ENCODE peak calls at places on chromosome 3, in ten cellular contexts. One of them, this sample, is unnamed.

GRCh38 chr3:72461787-72462186 is 386.5 kb downstream of the SHQ1 start:
- DNase-seq in cortex of kidney: no peak
- DNase-seq in NCI-H2081 treated with DMSO at 0.1 percent for 48 hours: no peak
- DNase-seq in H7: no peak
- DNase-seq in neural crest cell: peak
- DNase-seq in neural progenitor cell: no peak
- DNase-seq in T-helper 1 cell: no peak
- DNase-seq in G401: no peak
- DNase-seq in activated naive CD8-positive, alpha-beta T cell treated with anti-CD3 and anti-CD28 coated beads for 36 hours: no peak
- DNase-seq in breast epithelium: no peak
- DNase-seq in this sample: no peak

GRCh38 chr3:55166577-55167555 is 239.0 kb upstream of the LRTM1 start:
- DNase-seq in neural progenitor cell: no peak
- DNase-seq in breast epithelium: no peak
- DNase-seq in T-helper 1 cell: no peak
- DNase-seq in G401: no peak
- DNase-seq in H7: no peak
- DNase-seq in NCI-H2081 treated with DMSO at 0.1 percent for 48 hours: no peak
- DNase-seq in cortex of kidney: no peak
- DNase-seq in activated naive CD8-positive, alpha-beta T cell treated with anti-CD3 and anti-CD28 coated beads for 36 hours: no peak
- DNase-seq in neural crest cell: no peak
- DNase-seq in this sample: no peak

GRCh38 chr3:9399746-9400145 is 2.3 kb downstream of the SETD5 start:
- DNase-seq in neural progenitor cell: peak
- DNase-seq in cortex of kidney: no peak
- DNase-seq in H7: peak
- DNase-seq in activated naive CD8-positive, alpha-beta T cell treated with anti-CD3 and anti-CD28 coated beads for 36 hours: no peak
- DNase-seq in breast epithelium: peak
- DNase-seq in neural crest cell: peak
- DNase-seq in NCI-H2081 treated with DMSO at 0.1 percent for 48 hours: no peak
- DNase-seq in G401: peak
- DNase-seq in T-helper 1 cell: no peak
- DNase-seq in this sample: peak

GRCh38 chr3:186596568-186597287 is 16.1 kb upstream of the AHSG start:
- DNase-seq in activated naive CD8-positive, alpha-beta T cell treated with anti-CD3 and anti-CD28 coated beads for 36 hours: no peak
- DNase-seq in H7: no peak
- DNase-seq in T-helper 1 cell: no peak
- DNase-seq in neural crest cell: no peak
- DNase-seq in cortex of kidney: no peak
- DNase-seq in neural progenitor cell: peak
- DNase-seq in NCI-H2081 treated with DMSO at 0.1 percent for 48 hours: no peak
- DNase-seq in G401: no peak
- DNase-seq in breast epithelium: peak
- DNase-seq in this sample: no peak

GRCh38 chr3:39255503-39256325 is 24.1 kb downstream of the CX3CR1 start:
- DNase-seq in H7: no peak
- DNase-seq in NCI-H2081 treated with DMSO at 0.1 percent for 48 hours: no peak
- DNase-seq in neural progenitor cell: no peak
- DNase-seq in T-helper 1 cell: no peak
- DNase-seq in activated naive CD8-positive, alpha-beta T cell treated with anti-CD3 and anti-CD28 coated beads for 36 hours: peak
- DNase-seq in cortex of kidney: no peak
- DNase-seq in neural crest cell: no peak
- DNase-seq in G401: no peak
- DNase-seq in breast epithelium: no peak
- DNase-seq in this sample: no peak

GRCh38 chr3:18007980-18008379 is 265.5 kb upstream of the TBC1D5 start:
- DNase-seq in G401: no peak
- DNase-seq in neural crest cell: no peak
- DNase-seq in activated naive CD8-positive, alpha-beta T cell treated with anti-CD3 and anti-CD28 coated beads for 36 hours: no peak
- DNase-seq in neural progenitor cell: no peak
- DNase-seq in NCI-H2081 treated with DMSO at 0.1 percent for 48 hours: no peak
- DNase-seq in T-helper 1 cell: no peak
- DNase-seq in cortex of kidney: no peak
- DNase-seq in H7: no peak
- DNase-seq in breast epithelium: no peak
- DNase-seq in this sample: no peak

GRCh38 chr3:71092665-71093064 is 490.9 kb downstream of the FOXP1 start:
- DNase-seq in activated naive CD8-positive, alpha-beta T cell treated with anti-CD3 and anti-CD28 coated beads for 36 hours: no peak
- DNase-seq in NCI-H2081 treated with DMSO at 0.1 percent for 48 hours: no peak
- DNase-seq in T-helper 1 cell: no peak
- DNase-seq in H7: no peak
- DNase-seq in neural progenitor cell: no peak
- DNase-seq in G401: no peak
- DNase-seq in neural crest cell: no peak
- DNase-seq in cortex of kidney: no peak
- DNase-seq in breast epithelium: no peak
- DNase-seq in this sample: no peak

GRCh38 chr3:29324180-29324651 is 43.3 kb downstream of the RBMS3 start:
- DNase-seq in activated naive CD8-positive, alpha-beta T cell treated with anti-CD3 and anti-CD28 coated beads for 36 hours: no peak
- DNase-seq in T-helper 1 cell: no peak
- DNase-seq in neural progenitor cell: no peak
- DNase-seq in neural crest cell: no peak
- DNase-seq in cortex of kidney: no peak
- DNase-seq in H7: no peak
- DNase-seq in G401: no peak
- DNase-seq in breast epithelium: no peak
- DNase-seq in NCI-H2081 treated with DMSO at 0.1 percent for 48 hours: peak
- DNase-seq in this sample: no peak

GRCh38 chr3:193207290-193207689 is 33.7 kb upstream of the PLAAT1 start:
- DNase-seq in H7: no peak
- DNase-seq in activated naive CD8-positive, alpha-beta T cell treated with anti-CD3 and anti-CD28 coated beads for 36 hours: no peak
- DNase-seq in neural progenitor cell: no peak
- DNase-seq in neural crest cell: no peak
- DNase-seq in NCI-H2081 treated with DMSO at 0.1 percent for 48 hours: no peak
- DNase-seq in breast epithelium: no peak
- DNase-seq in cortex of kidney: no peak
- DNase-seq in T-helper 1 cell: no peak
- DNase-seq in G401: no peak
- DNase-seq in this sample: peak